ENCODE peak calls at places on chromosomes 1 and 21, in five cellular contexts. H is cardiac muscle cell, O is prostate gland, E is right atrium auricular region, I is colonic mucosa. W is an unnamed sample.
A peak's percentile ranks its signal among the peaks of the same experiment; 100 is the strongest.

GRCh38 chr1:56788588-56788987 is 30.6 kb downstream of the FYB2 start:
- DNase-seq in O (peak; percentile 60), H (no peak), E (no peak), I (peak; percentile 75), W (peak; percentile 55)

GRCh38 chr1:235679005-235679404 is 29.4 kb upstream of the GNG4 start:
- DNase-seq in O (no peak), E (no peak), I (no peak), H (no peak), W (no peak)

GRCh38 chr1:152519876-152520275 is 5.6 kb downstream of the CRCT1 start:
- DNase-seq in I (no peak), H (no peak), E (no peak), O (no peak), W (no peak)

GRCh38 chr1:40341509-40342380 is 24.7 kb upstream of the COL9A2 start:
- DNase-seq in H (no peak), I (no peak), O (no peak), E (no peak), W (no peak)

GRCh38 chr1:229253170-229253974 is 17.5 kb upstream of the RAB4A start:
- DNase-seq in E (no peak), I (no peak), O (no peak), H (no peak), W (no peak)

GRCh38 chr21:15134711-15135110 is 69.9 kb upstream of the NRIP1 start:
- DNase-seq in I (peak; percentile 78), E (no peak), O (no peak), H (no peak), W (no peak)

GRCh38 chr1:181349512-181349911 is 133.8 kb upstream of the CACNA1E start:
- DNase-seq in I (no peak), H (no peak), E (peak; percentile 26), O (no peak), W (no peak)

GRCh38 chr1:9593492-9594465 is 5.1 kb downstream of the TMEM201 start:
- DNase-seq in E (peak; percentile 75), O (peak; percentile 38), H (peak; percentile 94), I (peak; percentile 62), W (peak; percentile 72)

GRCh38 chr1:56416385-56416972 is 162.9 kb downstream of the PLPP3 start:
- DNase-seq in E (no peak), H (no peak), O (no peak), I (no peak), W (no peak)

GRCh38 chr21:29382029-29382654 is 83.4 kb downstream of the BACH1 start:
- DNase-seq in I (no peak), O (no peak), E (no peak), H (no peak), W (no peak)

GRCh38 chr21:43972850-43973633 is 39.1 kb upstream of the TRAPPC10 start:
- DNase-seq in H (no peak), O (no peak), I (no peak), E (no peak), W (no peak)

GRCh38 chr1:192263436-192263835 is 53.4 kb upstream of the RGS21 start:
- DNase-seq in O (no peak), H (no peak), I (no peak), E (no peak), W (no peak)

GRCh38 chr1:117821782-117822447 is 107.5 kb downstream of the GDAP2 start:
- DNase-seq in O (peak; percentile 28), I (no peak), E (no peak), H (no peak), W (no peak)

GRCh38 chr1:243742814-243743213 is 107.2 kb downstream of the AKT3 start:
- DNase-seq in E (no peak), I (no peak), O (no peak), H (no peak), W (no peak)

GRCh38 chr1:36857761-36858160 is 176.6 kb downstream of the GRIK3 start:
- DNase-seq in O (no peak), H (no peak), E (no peak), I (no peak), W (peak; percentile 12)

GRCh38 chr1:40312238-40313205 is 4.6 kb downstream of the COL9A2 start:
- DNase-seq in H (no peak), O (no peak), E (no peak), I (peak; percentile 74), W (no peak)

GRCh38 chr1:89990976-89991831 is 3.7 kb upstream of the ZNF326 start:
- DNase-seq in I (no peak), H (no peak), O (no peak), E (no peak), W (no peak)

GRCh38 chr1:106620521-106620954 is 435.9 kb upstream of the PRMT6 start:
- DNase-seq in O (no peak), I (no peak), H (no peak), E (no peak), W (no peak)

GRCh38 chr21:39182484-39183271 is 573 bp downstream of the PSMG1 start:
- DNase-seq in H (peak; percentile 34), O (peak; percentile 17), I (peak; percentile 45), E (no peak), W (no peak)

GRCh38 chr21:36184561-36184960 is 27.9 kb downstream of the DOP1B start:
- DNase-seq in E (no peak), H (no peak), I (no peak), O (no peak), W (peak; percentile 27)

GRCh38 chr1:5988596-5989285 is 3.5 kb downstream of the NPHP4 start:
- DNase-seq in I (no peak), H (no peak), O (no peak), E (no peak), W (peak; percentile 39)

GRCh38 chr1:92937731-92938130 is 23.5 kb downstream of the DIPK1A start:
- DNase-seq in I (no peak), H (no peak), O (no peak), E (no peak), W (no peak)

GRCh38 chr1:158103275-158103674 is 77.4 kb upstream of the CD1D start:
- DNase-seq in H (no peak), E (no peak), O (no peak), I (no peak), W (no peak)

GRCh38 chr21:38938343-38938742 is 132.6 kb downstream of the ETS2 start:
- DNase-seq in E (no peak), I (no peak), H (peak; percentile 36), O (no peak), W (no peak)

GRCh38 chr1:186202174-186202843 is 172.7 kb downstream of the TPR start:
- DNase-seq in O (no peak), I (no peak), H (no peak), E (peak; percentile 84), W (peak; percentile 67)

GRCh38 chr1:24713736-24714135 is 31.5 kb upstream of the CLIC4 start:
- DNase-seq in I (no peak), H (no peak), E (no peak), O (no peak), W (no peak)

GRCh38 chr1:40281852-40282251 is 23.8 kb downstream of the ZMPSTE24 start:
- DNase-seq in E (no peak), H (no peak), O (no peak), I (no peak), W (no peak)

GRCh38 chr21:21664871-21665270 is 666.7 kb downstream of the NCAM2 start:
- DNase-seq in I (no peak), E (no peak), H (no peak), O (no peak), W (no peak)

GRCh38 chr1:178645826-178646200 is 79.2 kb upstream of the RALGPS2 start:
- DNase-seq in I (no peak), E (no peak), H (no peak), O (no peak), W (no peak)

GRCh38 chr21:16563111-16563510 is 833.3 kb downstream of the USP25 start:
- DNase-seq in I (no peak), E (no peak), H (no peak), O (no peak), W (no peak)

GRCh38 chr1:204455063-204455830 is 39.4 kb downstream of the PIK3C2B start:
- DNase-seq in I (no peak), H (no peak), O (no peak), E (no peak), W (no peak)

GRCh38 chr1:2989976-2990375 is 31.3 kb upstream of the ACTRT2 start:
- DNase-seq in I (no peak), O (no peak), H (no peak), E (no peak), W (no peak)

GRCh38 chr1:2991753-2992495 is 29.3 kb upstream of the ACTRT2 start:
- DNase-seq in E (no peak), H (no peak), I (no peak), O (no peak), W (no peak)

GRCh38 chr1:2989185-2989584 is 32.1 kb upstream of the ACTRT2 start:
- DNase-seq in H (no peak), I (no peak), E (no peak), O (no peak), W (no peak)

GRCh38 chr1:2988256-2988655 is 33.0 kb upstream of the ACTRT2 start:
- DNase-seq in I (no peak), E (no peak), O (no peak), H (no peak), W (no peak)

GRCh38 chr1:2990376-2991115 is 30.7 kb upstream of the ACTRT2 start:
- DNase-seq in I (no peak), H (no peak), E (no peak), O (no peak), W (no peak)
- H3K27me3 ChIP-seq in I (no peaks in the 10 kb centered on the region), H (no peaks in the 10 kb centered on the region), E (no peaks in the 10 kb centered on the region), O (peaks cover 2% of the 10 kb centered on the region), W (peaks cover 2% of the 10 kb centered on the region)

DNA sequence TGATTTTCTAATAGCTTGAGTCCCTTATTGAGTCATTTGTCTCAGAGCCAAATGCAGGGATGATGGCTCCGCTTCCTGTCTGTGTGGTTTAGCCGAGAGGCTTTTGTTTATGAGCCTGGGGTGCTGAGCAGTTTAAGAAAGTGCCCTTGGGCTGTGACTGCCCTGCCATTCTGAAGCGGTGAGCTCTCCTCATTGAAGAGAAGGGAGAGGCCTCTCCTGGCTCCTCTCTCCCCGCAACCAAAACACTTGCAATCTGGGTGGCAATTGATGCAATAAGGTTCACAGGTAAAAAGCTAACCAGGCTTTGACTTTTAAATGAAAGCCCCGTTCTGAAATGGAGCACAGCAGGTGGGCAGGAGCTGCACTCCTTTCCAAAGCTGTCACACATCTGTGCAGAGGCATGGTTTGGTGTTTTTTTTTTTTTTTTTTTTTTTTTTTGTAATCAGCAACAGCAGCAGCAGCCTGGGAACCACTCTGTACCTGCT is 403.7 kb downstream of the SIPA1L2 start:
- DNase-seq in E (peak; percentile 38), O (no peak), H (peak; percentile 35), I (no peak), W (no peak)
- H3K4me3 ChIP-seq in E (no peak overlapping the region), O (no peak overlapping the region), H (no peak overlapping the region), I (no peak overlapping the region), W (no peak overlapping the region)

GRCh38 chr1:220879090-220879508 is at the start of gene HLX:
- DNase-seq in E (peak; percentile 94), H (peak; percentile 75), O (peak; percentile 39), I (peak; percentile 80), W (peak; percentile 95)

GRCh38 chr1:220878223-220879081 is 791 bp upstream of the HLX start:
- DNase-seq in E (no peak), H (no peak), I (peak; percentile 53), O (no peak), W (no peak)

GRCh38 chr1:220880367-220880680 is 1.1 kb downstream of the HLX start:
- DNase-seq in E (no peak), I (no peak), O (no peak), H (no peak), W (no peak)

GRCh38 chr1:220880726-220881506 is 1.7 kb downstream of the HLX start:
- DNase-seq in H (no peak), E (peak; percentile 81), I (peak; percentile 70), O (no peak), W (peak; percentile 88)

GRCh38 chr1:220879509-220880366 is 495 bp downstream of the HLX start:
- DNase-seq in E (no peak), O (no peak), H (peak; percentile 69), I (no peak), W (peak; percentile 75)
- H3K27me3 ChIP-seq in E (no peaks in the 10 kb centered on the region), O (peaks cover 16% of the 10 kb centered on the region), H (peaks cover 100% of the 10 kb centered on the region), I (peaks cover 55% of the 10 kb centered on the region), W (no peaks in the 10 kb centered on the region)

GRCh38 chr1:84412316-84412942 is 14.1 kb downstream of the DNASE2B start:
- DNase-seq in E (no peak), O (no peak), H (no peak), I (no peak), W (no peak)
- H3K4me3 ChIP-seq in E (no peak overlapping the region), O (no peak overlapping the region), H (no peak overlapping the region), I (no peak overlapping the region), W (peak overlapping the region; percentile 4)

W was measured in psoas muscle.